ENCODE peak calls at places on chromosomes 7 and 10, in eight cellular contexts. U, L, Z, J, K, P, B and S are unnamed samples.

GRCh38 chr7:141369422-141369821 is 181.8 kb upstream of the AGK start:
- DNase-seq in P (no peak), U (no peak), L (peak), Z (no peak), J (no peak), K (no peak), B (peak), S (no peak)

GRCh38 chr10:69558559-69558958 is 14.7 kb downstream of the NEUROG3 start:
- DNase-seq in K (no peak), U (no peak), L (no peak), J (no peak), Z (no peak), B (no peak), P (no peak), S (no peak)

GRCh38 chr10:106566871-106567270 is 597.6 kb downstream of the SORCS1 start:
- DNase-seq in K (peak), Z (no peak), B (peak), J (no peak), L (no peak), P (no peak), U (no peak), S (no peak)

GRCh38 chr10:16787361-16787791 is 29.8 kb downstream of the RSU1 start:
- DNase-seq in P (peak), Z (no peak), L (no peak), U (no peak), K (no peak), J (no peak), B (no peak), S (no peak)

GRCh38 chr10:98790817-98791216 is 344.1 kb upstream of the HPS1 start:
- DNase-seq in L (no peak), K (peak), B (peak), Z (peak), U (no peak), J (no peak), P (no peak), S (peak)

GRCh38 chr10:48606530-48607355 is 1.9 kb upstream of the ARHGAP22 start:
- DNase-seq in K (peak), U (peak), P (no peak), J (peak), L (no peak), Z (no peak), B (no peak), S (peak)

GRCh38 chr10:14661818-14662217 is 112.9 kb downstream of the FAM107B start:
- DNase-seq in Z (no peak), K (no peak), L (no peak), P (no peak), B (no peak), J (no peak), U (no peak), S (no peak)

GRCh38 chr7:136294977-136295376 is 317.8 kb upstream of the MTPN start:
- DNase-seq in Z (no peak), B (no peak), K (no peak), P (no peak), L (no peak), U (no peak), J (no peak), S (no peak)

GRCh38 chr10:103504181-103504783 is 10.8 kb downstream of the NEURL1 start:
- DNase-seq in U (no peak), B (no peak), K (peak), L (no peak), J (peak), P (no peak), Z (no peak), S (no peak)

GRCh38 chr10:131820626-131821025 is 80.2 kb upstream of the PPP2R2D start:
- DNase-seq in K (no peak), L (no peak), B (no peak), P (no peak), Z (no peak), U (no peak), J (no peak), S (no peak)

GRCh38 chr10:44933451-44933850 is 22.3 kb downstream of the TMEM72 start:
- DNase-seq in P (no peak), L (no peak), Z (no peak), J (no peak), U (no peak), K (no peak), B (no peak), S (no peak)

GRCh38 chr10:67788028-67788886 is 49.7 kb downstream of the DNAJC12 start:
- DNase-seq in Z (peak), L (no peak), J (peak), K (peak), U (peak), P (peak), B (peak), S (peak)

GRCh38 chr10:31944071-31944433 is 15.4 kb upstream of the ARHGAP12 start:
- DNase-seq in Z (no peak), U (no peak), K (no peak), J (no peak), L (no peak), P (no peak), B (no peak), S (no peak)

GRCh38 chr7:125112741-125113309 is 183.2 kb upstream of the POT1 start:
- DNase-seq in B (no peak), K (no peak), L (no peak), U (no peak), J (no peak), Z (no peak), P (no peak), S (no peak)

GRCh38 chr10:70115948-70116682 is 16.5 kb downstream of the AIFM2 start:
- DNase-seq in U (peak), B (peak), Z (peak), J (peak), P (peak), L (peak), K (peak), S (no peak)

GRCh38 chr7:15851201-15851600 is 164.7 kb upstream of the MEOX2 start:
- DNase-seq in K (no peak), U (no peak), P (no peak), B (no peak), J (no peak), L (no peak), Z (no peak), S (no peak)

GRCh38 chr7:24239260-24239659 is 44.7 kb upstream of the NPY start:
- DNase-seq in L (no peak), Z (no peak), P (no peak), J (no peak), U (no peak), B (no peak), K (no peak), S (no peak)

GRCh38 chr10:131725736-131726459 is 174.9 kb upstream of the PPP2R2D start:
- DNase-seq in Z (no peak), J (no peak), B (no peak), U (no peak), K (no peak), P (no peak), L (no peak), S (no peak)

GRCh38 chr10:43198682-43199005 is 60.4 kb downstream of the CSGALNACT2 start:
- DNase-seq in P (no peak), L (no peak), Z (no peak), J (no peak), U (peak), B (no peak), K (no peak), S (no peak)

GRCh38 chr7:158560386-158560785 is 27.2 kb downstream of the PTPRN2 start:
- DNase-seq in U (no peak), P (no peak), Z (no peak), J (no peak), B (no peak), K (no peak), L (no peak), S (no peak)

GRCh38 chr10:65910209-65910608 is 1015.6 kb upstream of the LRRTM3 start:
- DNase-seq in U (no peak), Z (no peak), B (no peak), K (no peak), J (no peak), P (no peak), L (no peak), S (no peak)

GRCh38 chr7:148185050-148185449 is 405.5 kb upstream of the C7orf33 start:
- DNase-seq in Z (no peak), U (no peak), J (no peak), P (no peak), K (peak), L (no peak), B (no peak), S (no peak)

GRCh38 chr10:6321880-6322279 is 119.1 kb downstream of the PFKFB3 start:
- DNase-seq in U (no peak), Z (no peak), P (no peak), J (no peak), K (peak), B (no peak), L (no peak), S (no peak)

GRCh38 chr10:103444478-103444877 is 7.7 kb downstream of the CALHM2 start:
- DNase-seq in Z (no peak), L (no peak), K (no peak), U (no peak), P (no peak), B (no peak), J (no peak), S (no peak)

GRCh38 chr10:51918921-51919325 is 219.5 kb upstream of the CSTF2T start:
- DNase-seq in B (peak), J (no peak), Z (no peak), L (no peak), U (no peak), K (peak), P (no peak), S (no peak)

GRCh38 chr10:110725809-110726641 is 81.9 kb downstream of the RBM20 start:
- DNase-seq in U (no peak), B (no peak), L (no peak), K (no peak), P (no peak), Z (no peak), J (peak), S (no peak)

GRCh38 chr10:21523557-21524008 is 1.9 kb downstream of the SKIDA1 start:
- DNase-seq in P (no peak), L (peak), J (peak), B (peak), Z (no peak), U (no peak), K (peak), S (peak)

GRCh38 chr7:142799483-142799882 is 28.7 kb downstream of the PRSS2 start:
- DNase-seq in K (no peak), P (no peak), L (no peak), B (no peak), Z (no peak), J (no peak), U (no peak), S (no peak)

GRCh38 chr7:147413243-147413642 is 1177.3 kb upstream of the C7orf33 start:
- DNase-seq in Z (no peak), U (no peak), L (no peak), K (no peak), P (no peak), J (no peak), B (no peak), S (no peak)

GRCh38 chr10:14092749-14093148 is 238.0 kb downstream of the FRMD4A start:
- DNase-seq in K (no peak), L (no peak), J (no peak), P (no peak), B (no peak), Z (no peak), U (no peak), S (no peak)

GRCh38 chr10:126398924-126399323 is 10.6 kb upstream of the ADAM12 start:
- DNase-seq in J (no peak), B (no peak), L (no peak), Z (no peak), P (no peak), U (no peak), K (no peak), S (no peak)

GRCh38 chr7:28076421-28077163 is 104.0 kb downstream of the JAZF1 start:
- DNase-seq in L (peak), K (no peak), B (no peak), J (no peak), U (no peak), Z (no peak), P (no peak), S (no peak)

GRCh38 chr10:63436225-63436624 is 29.6 kb downstream of the JMJD1C start:
- DNase-seq in J (no peak), P (no peak), U (no peak), Z (no peak), K (no peak), B (no peak), L (no peak), S (no peak)

GRCh38 chr7:95636140-95636539 is 39.8 kb upstream of the PDK4 start:
- DNase-seq in U (no peak), K (no peak), Z (no peak), L (no peak), J (peak), P (no peak), B (no peak), S (no peak)